ENCODE peak calls at places on chromosomes 16 and 17, in five cellular contexts. E is right cardiac atrium, G is NCI-H345, B is ovary, Z is substantia nigra. C is an unnamed sample.

GRCh38 chr17:47324224-47325020 is 667 bp downstream of the EFCAB13 start:
- DNase-seq in E (peak), G (peak), B (peak), Z (no peak), C (peak)

GRCh38 chr17:9928601-9929341 is 23.7 kb upstream of the RCVRN start:
- DNase-seq in E (no peak), G (peak), B (peak), Z (no peak), C (no peak)

GRCh38 chr16:85473909-85474640 is 139.0 kb upstream of the GSE1 start:
- DNase-seq in E (no peak), G (peak), B (no peak), Z (no peak), C (no peak)

GRCh38 chr17:51739245-51739886 is 419.1 kb downstream of the CA10 start:
- DNase-seq in E (no peak), G (peak), B (no peak), Z (no peak), C (no peak)

GRCh38 chr16:5382484-5382883 is 284.9 kb upstream of the EEF2KMT start:
- DNase-seq in E (no peak), G (no peak), B (no peak), Z (no peak), C (no peak)

GRCh38 chr16:85279874-85280545 is 167.7 kb upstream of the CIBAR2 start:
- DNase-seq in E (peak), G (no peak), B (no peak), Z (no peak), C (no peak)

GRCh38 chr17:31740611-31741082 is 118.4 kb downstream of the COPRS start:
- DNase-seq in E (no peak), G (no peak), B (no peak), Z (no peak), C (no peak)

GRCh38 chr16:68257906-68258800 is 6.2 kb upstream of the SLC7A6 start:
- DNase-seq in E (no peak), G (no peak), B (no peak), Z (no peak), C (no peak)

GRCh38 chr16:9330036-9330545 is 238.6 kb downstream of the HAPSTR1 start:
- DNase-seq in E (no peak), G (no peak), B (no peak), Z (no peak), C (no peak)

GRCh38 chr17:78822552-78822951 is 18.1 kb downstream of the USP36 start:
- DNase-seq in E (no peak), G (no peak), B (no peak), Z (no peak), C (peak)

GRCh38 chr16:4687416-4687815 is 5.9 kb upstream of the NUDT16L1 start:
- DNase-seq in E (no peak), G (no peak), B (no peak), Z (no peak), C (no peak)

GRCh38 chr17:57636274-57636673 is 108.8 kb downstream of the CCDC182 start:
- DNase-seq in E (no peak), G (no peak), B (no peak), Z (no peak), C (no peak)

GRCh38 chr16:86836503-86837125 is 258.3 kb downstream of the FOXL1 start:
- DNase-seq in E (no peak), G (no peak), B (no peak), Z (no peak), C (no peak)

GRCh38 chr17:72772331-72772821 is 320.1 kb downstream of the SLC39A11 start:
- DNase-seq in E (no peak), G (no peak), B (no peak), Z (no peak), C (no peak)

GRCh38 chr16:67774457-67774853 is 31.9 kb downstream of the RANBP10 start:
- DNase-seq in E (no peak), G (no peak), B (no peak), Z (no peak), C (no peak)

C was measured in D341Med.